ENCODE peak calls at places on chromosomes 7 and 10, in seven cellular contexts. One of them, this sample, is unnamed.

GRCh38 chr7:35379481-35379880 is 125.6 kb upstream of the TBX20 start:
- DNase-seq in cardiac fibroblast: no peak
- DNase-seq in activated CD4-positive, CD25-positive, alpha-beta regulatory T cell: no peak
- DNase-seq in activated gamma-delta T cell treated with anti-CD3 and anti-CD28 coated beads, Interleukin-2, amount 50 U/mL, for 16 hours: no peak
- DNase-seq in GM12865: no peak
- DNase-seq in stimulated activated CD4-positive, alpha-beta T cell treated with anti-CD3 and anti-CD28 coated beads, Interleukin-4, amount 100 ng/mL, for 24 hours: no peak
- DNase-seq in NCI-H82: no peak
- DNase-seq in this sample: no peak

GRCh38 chr10:24468281-24468751 is 255.4 kb downstream of the ARHGAP21 start:
- DNase-seq in GM12865: no peak
- DNase-seq in cardiac fibroblast: no peak
- DNase-seq in activated CD4-positive, CD25-positive, alpha-beta regulatory T cell: no peak
- DNase-seq in activated gamma-delta T cell treated with anti-CD3 and anti-CD28 coated beads, Interleukin-2, amount 50 U/mL, for 16 hours: no peak
- DNase-seq in NCI-H82: no peak
- DNase-seq in stimulated activated CD4-positive, alpha-beta T cell treated with anti-CD3 and anti-CD28 coated beads, Interleukin-4, amount 100 ng/mL, for 24 hours: no peak
- DNase-seq in this sample: no peak

GRCh38 chr7:18087031-18087686 is 59.5 kb upstream of the PRPS1L1 start:
- DNase-seq in stimulated activated CD4-positive, alpha-beta T cell treated with anti-CD3 and anti-CD28 coated beads, Interleukin-4, amount 100 ng/mL, for 24 hours: no peak
- DNase-seq in activated CD4-positive, CD25-positive, alpha-beta regulatory T cell: no peak
- DNase-seq in NCI-H82: peak
- DNase-seq in activated gamma-delta T cell treated with anti-CD3 and anti-CD28 coated beads, Interleukin-2, amount 50 U/mL, for 16 hours: no peak
- DNase-seq in GM12865: no peak
- DNase-seq in cardiac fibroblast: peak
- DNase-seq in this sample: no peak

GRCh38 chr10:104049497-104050250 is 36.0 kb downstream of the COL17A1 start:
- DNase-seq in cardiac fibroblast: peak
- DNase-seq in activated CD4-positive, CD25-positive, alpha-beta regulatory T cell: no peak
- DNase-seq in stimulated activated CD4-positive, alpha-beta T cell treated with anti-CD3 and anti-CD28 coated beads, Interleukin-4, amount 100 ng/mL, for 24 hours: no peak
- DNase-seq in NCI-H82: no peak
- DNase-seq in activated gamma-delta T cell treated with anti-CD3 and anti-CD28 coated beads, Interleukin-2, amount 50 U/mL, for 16 hours: no peak
- DNase-seq in GM12865: no peak
- DNase-seq in this sample: peak

GRCh38 chr7:48390381-48391327 is 219.4 kb downstream of the ABCA13 start:
- DNase-seq in GM12865: no peak
- DNase-seq in cardiac fibroblast: no peak
- DNase-seq in stimulated activated CD4-positive, alpha-beta T cell treated with anti-CD3 and anti-CD28 coated beads, Interleukin-4, amount 100 ng/mL, for 24 hours: no peak
- DNase-seq in NCI-H82: no peak
- DNase-seq in activated gamma-delta T cell treated with anti-CD3 and anti-CD28 coated beads, Interleukin-2, amount 50 U/mL, for 16 hours: no peak
- DNase-seq in activated CD4-positive, CD25-positive, alpha-beta regulatory T cell: no peak
- DNase-seq in this sample: no peak

GRCh38 chr7:45704683-45705016 is 130.5 kb downstream of the ADCY1 start:
- DNase-seq in stimulated activated CD4-positive, alpha-beta T cell treated with anti-CD3 and anti-CD28 coated beads, Interleukin-4, amount 100 ng/mL, for 24 hours: no peak
- DNase-seq in NCI-H82: no peak
- DNase-seq in cardiac fibroblast: no peak
- DNase-seq in activated gamma-delta T cell treated with anti-CD3 and anti-CD28 coated beads, Interleukin-2, amount 50 U/mL, for 16 hours: no peak
- DNase-seq in activated CD4-positive, CD25-positive, alpha-beta regulatory T cell: no peak
- DNase-seq in GM12865: no peak
- DNase-seq in this sample: no peak

GRCh38 chr10:31953080-31953479 is 24.4 kb upstream of the ARHGAP12 start:
- DNase-seq in GM12865: no peak
- DNase-seq in stimulated activated CD4-positive, alpha-beta T cell treated with anti-CD3 and anti-CD28 coated beads, Interleukin-4, amount 100 ng/mL, for 24 hours: no peak
- DNase-seq in activated CD4-positive, CD25-positive, alpha-beta regulatory T cell: no peak
- DNase-seq in cardiac fibroblast: peak
- DNase-seq in NCI-H82: no peak
- DNase-seq in activated gamma-delta T cell treated with anti-CD3 and anti-CD28 coated beads, Interleukin-2, amount 50 U/mL, for 16 hours: no peak
- DNase-seq in this sample: no peak

GRCh38 chr7:144454256-144455039 is 51.0 kb upstream of the NOBOX start:
- DNase-seq in cardiac fibroblast: peak
- DNase-seq in GM12865: no peak
- DNase-seq in NCI-H82: peak
- DNase-seq in activated CD4-positive, CD25-positive, alpha-beta regulatory T cell: no peak
- DNase-seq in stimulated activated CD4-positive, alpha-beta T cell treated with anti-CD3 and anti-CD28 coated beads, Interleukin-4, amount 100 ng/mL, for 24 hours: no peak
- DNase-seq in activated gamma-delta T cell treated with anti-CD3 and anti-CD28 coated beads, Interleukin-2, amount 50 U/mL, for 16 hours: no peak
- DNase-seq in this sample: no peak

GRCh38 chr7:137146012-137146455 is 197.5 kb downstream of the PTN start:
- DNase-seq in activated CD4-positive, CD25-positive, alpha-beta regulatory T cell: no peak
- DNase-seq in stimulated activated CD4-positive, alpha-beta T cell treated with anti-CD3 and anti-CD28 coated beads, Interleukin-4, amount 100 ng/mL, for 24 hours: no peak
- DNase-seq in GM12865: no peak
- DNase-seq in NCI-H82: no peak
- DNase-seq in activated gamma-delta T cell treated with anti-CD3 and anti-CD28 coated beads, Interleukin-2, amount 50 U/mL, for 16 hours: no peak
- DNase-seq in cardiac fibroblast: peak
- DNase-seq in this sample: peak

GRCh38 chr7:148156248-148156647 is 434.3 kb upstream of the C7orf33 start:
- DNase-seq in NCI-H82: no peak
- DNase-seq in GM12865: no peak
- DNase-seq in stimulated activated CD4-positive, alpha-beta T cell treated with anti-CD3 and anti-CD28 coated beads, Interleukin-4, amount 100 ng/mL, for 24 hours: no peak
- DNase-seq in cardiac fibroblast: no peak
- DNase-seq in activated CD4-positive, CD25-positive, alpha-beta regulatory T cell: no peak
- DNase-seq in activated gamma-delta T cell treated with anti-CD3 and anti-CD28 coated beads, Interleukin-2, amount 50 U/mL, for 16 hours: no peak
- DNase-seq in this sample: peak

GRCh38 chr10:131035779-131036178 is 275.7 kb downstream of the TCERG1L start:
- DNase-seq in activated CD4-positive, CD25-positive, alpha-beta regulatory T cell: no peak
- DNase-seq in NCI-H82: no peak
- DNase-seq in GM12865: no peak
- DNase-seq in activated gamma-delta T cell treated with anti-CD3 and anti-CD28 coated beads, Interleukin-2, amount 50 U/mL, for 16 hours: no peak
- DNase-seq in stimulated activated CD4-positive, alpha-beta T cell treated with anti-CD3 and anti-CD28 coated beads, Interleukin-4, amount 100 ng/mL, for 24 hours: no peak
- DNase-seq in cardiac fibroblast: no peak
- DNase-seq in this sample: no peak

GRCh38 chr7:65239707-65240352 is 133.8 kb upstream of the ZNF92 start:
- DNase-seq in activated CD4-positive, CD25-positive, alpha-beta regulatory T cell: no peak
- DNase-seq in NCI-H82: no peak
- DNase-seq in stimulated activated CD4-positive, alpha-beta T cell treated with anti-CD3 and anti-CD28 coated beads, Interleukin-4, amount 100 ng/mL, for 24 hours: no peak
- DNase-seq in cardiac fibroblast: no peak
- DNase-seq in GM12865: no peak
- DNase-seq in activated gamma-delta T cell treated with anti-CD3 and anti-CD28 coated beads, Interleukin-2, amount 50 U/mL, for 16 hours: no peak
- DNase-seq in this sample: no peak

GRCh38 chr10:17409170-17409733 is 45.1 kb downstream of the ST8SIA6 start:
- DNase-seq in activated CD4-positive, CD25-positive, alpha-beta regulatory T cell: no peak
- DNase-seq in cardiac fibroblast: peak
- DNase-seq in activated gamma-delta T cell treated with anti-CD3 and anti-CD28 coated beads, Interleukin-2, amount 50 U/mL, for 16 hours: no peak
- DNase-seq in GM12865: peak
- DNase-seq in stimulated activated CD4-positive, alpha-beta T cell treated with anti-CD3 and anti-CD28 coated beads, Interleukin-4, amount 100 ng/mL, for 24 hours: no peak
- DNase-seq in NCI-H82: peak
- DNase-seq in this sample: no peak

GRCh38 chr7:37484460-37485063 is 35.9 kb upstream of the ELMO1 start:
- DNase-seq in GM12865: no peak
- DNase-seq in activated CD4-positive, CD25-positive, alpha-beta regulatory T cell: no peak
- DNase-seq in stimulated activated CD4-positive, alpha-beta T cell treated with anti-CD3 and anti-CD28 coated beads, Interleukin-4, amount 100 ng/mL, for 24 hours: no peak
- DNase-seq in cardiac fibroblast: no peak
- DNase-seq in activated gamma-delta T cell treated with anti-CD3 and anti-CD28 coated beads, Interleukin-2, amount 50 U/mL, for 16 hours: no peak
- DNase-seq in NCI-H82: no peak
- DNase-seq in this sample: no peak

GRCh38 chr10:58651040-58651439 is 138.4 kb downstream of the BICC1 start:
- DNase-seq in cardiac fibroblast: peak
- DNase-seq in activated CD4-positive, CD25-positive, alpha-beta regulatory T cell: no peak
- DNase-seq in NCI-H82: peak
- DNase-seq in GM12865: no peak
- DNase-seq in stimulated activated CD4-positive, alpha-beta T cell treated with anti-CD3 and anti-CD28 coated beads, Interleukin-4, amount 100 ng/mL, for 24 hours: no peak
- DNase-seq in activated gamma-delta T cell treated with anti-CD3 and anti-CD28 coated beads, Interleukin-2, amount 50 U/mL, for 16 hours: no peak
- DNase-seq in this sample: no peak

GRCh38 chr7:69695998-69696657 is 97.9 kb downstream of the AUTS2 start:
- DNase-seq in activated CD4-positive, CD25-positive, alpha-beta regulatory T cell: no peak
- DNase-seq in cardiac fibroblast: no peak
- DNase-seq in NCI-H82: no peak
- DNase-seq in GM12865: peak
- DNase-seq in activated gamma-delta T cell treated with anti-CD3 and anti-CD28 coated beads, Interleukin-2, amount 50 U/mL, for 16 hours: no peak
- DNase-seq in stimulated activated CD4-positive, alpha-beta T cell treated with anti-CD3 and anti-CD28 coated beads, Interleukin-4, amount 100 ng/mL, for 24 hours: no peak
- DNase-seq in this sample: no peak

GRCh38 chr10:119245272-119245671 is 37.9 kb downstream of the GRK5 start:
- DNase-seq in activated CD4-positive, CD25-positive, alpha-beta regulatory T cell: no peak
- DNase-seq in NCI-H82: no peak
- DNase-seq in cardiac fibroblast: no peak
- DNase-seq in stimulated activated CD4-positive, alpha-beta T cell treated with anti-CD3 and anti-CD28 coated beads, Interleukin-4, amount 100 ng/mL, for 24 hours: no peak
- DNase-seq in activated gamma-delta T cell treated with anti-CD3 and anti-CD28 coated beads, Interleukin-2, amount 50 U/mL, for 16 hours: no peak
- DNase-seq in GM12865: no peak
- DNase-seq in this sample: no peak